ENCODE peak calls at places on chromosomes 3 and 15, in four cellular contexts. F is HepG2, U is SK-N-SH, L is HCT116. P is an unnamed sample.

GRCh38 chr3:115165266-115165665 is 18.2 kb upstream of the ZBTB20 start:
- DNase-seq in F (no peak), U (no peak), L (no peak), P (no peak)

GRCh38 chr3:2770451-2770850 is 339.7 kb downstream of the IL5RA start:
- DNase-seq in F (peak; percentile 4), U (no peak), L (no peak), P (no peak)

GRCh38 chr3:174931969-174932368 is 72.8 kb downstream of the NAALADL2 start:
- DNase-seq in F (no peak), U (no peak), L (no peak), P (no peak)

GRCh38 chr3:195794708-195795107 is 17.0 kb downstream of the MUC4 start:
- DNase-seq in F (no peak), U (no peak), L (no peak), P (no peak)

GRCh38 chr15:95884276-95884675 is 446.2 kb upstream of the NR2F2 start:
- DNase-seq in F (no peak), U (no peak), L (no peak), P (no peak)

GRCh38 chr3:122955916-122956684 is 71.5 kb downstream of the SEMA5B start:
- DNase-seq in F (no peak), U (no peak), L (no peak), P (no peak)

GRCh38 chr3:169348981-169349942 is 314.2 kb downstream of the MECOM start:
- DNase-seq in F (no peak), U (no peak), L (no peak), P (no peak)

GRCh38 chr3:28348286-28348636 is 260 bp upstream of the ZCWPW2 start:
- DNase-seq in F (no peak), U (no peak), L (no peak), P (no peak)

GRCh38 chr3:135896613-135897012 is 68.9 kb upstream of the PPP2R3A start:
- DNase-seq in F (no peak), U (no peak), L (no peak), P (no peak)

GRCh38 chr15:79919090-79919748 is 22.4 kb upstream of the MTHFS start:
- DNase-seq in F (no peak), U (no peak), L (no peak), P (no peak)
- H3K9me3 ChIP-seq in F (peaks cover 42% of the 10 kb centered on the region), U (peaks cover 18% of the 10 kb centered on the region), L (peaks cover 41% of the 10 kb centered on the region), P (peaks cover 68% of the 10 kb centered on the region)

GRCh38 chr3:124157748-124158147 is 165.8 kb upstream of the ROPN1 start:
- DNase-seq in F (no peak), U (no peak), L (no peak), P (no peak)

GRCh38 chr3:124161453-124161852 is 169.5 kb upstream of the ROPN1 start:
- DNase-seq in F (no peak), U (no peak), L (no peak), P (no peak)

GRCh38 chr3:124158174-124158812 is 166.4 kb upstream of the ROPN1 start:
- DNase-seq in F (no peak), U (peak; percentile 67), L (no peak), P (no peak)

DNA sequence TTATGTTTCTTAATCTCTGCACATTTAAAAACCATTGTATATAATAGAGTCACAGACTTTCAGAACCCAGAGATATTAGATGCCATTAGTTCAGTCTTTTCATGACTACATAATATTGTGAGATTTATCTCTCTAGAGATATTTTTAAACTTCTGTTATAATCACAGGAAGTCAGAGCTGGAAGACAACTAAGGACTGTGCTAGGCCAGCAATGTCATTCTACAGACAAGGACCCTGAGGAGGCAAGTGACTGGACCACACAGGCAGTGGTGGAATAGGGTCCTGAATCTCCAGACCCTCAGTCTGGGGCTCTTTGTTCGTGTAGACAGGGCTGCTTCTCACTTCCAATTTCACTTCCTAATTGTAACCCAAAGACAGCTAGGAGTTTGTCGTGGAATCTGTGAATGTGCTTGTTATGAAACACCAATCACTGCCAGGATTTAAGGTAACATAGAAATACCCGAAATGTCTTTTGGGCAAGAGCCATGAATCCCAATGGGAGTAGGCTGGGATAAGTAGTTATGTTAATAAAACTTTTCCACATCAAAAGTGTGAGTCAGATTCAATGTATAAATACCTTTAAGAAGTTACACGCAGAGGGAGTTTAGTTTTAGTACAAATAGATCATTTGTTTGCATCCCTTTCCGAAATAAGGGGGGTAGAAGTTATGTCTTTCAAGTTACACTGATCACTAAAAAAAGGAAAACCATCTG is 165.2 kb upstream of the ROPN1 start:
- DNase-seq in F (no peak), U (no peak), L (no peak), P (no peak)
- TF ChIP-seq POLR2AphosphoS5 in F (no peak), U (no peak), L (no peak), P (no peak)

DNA sequence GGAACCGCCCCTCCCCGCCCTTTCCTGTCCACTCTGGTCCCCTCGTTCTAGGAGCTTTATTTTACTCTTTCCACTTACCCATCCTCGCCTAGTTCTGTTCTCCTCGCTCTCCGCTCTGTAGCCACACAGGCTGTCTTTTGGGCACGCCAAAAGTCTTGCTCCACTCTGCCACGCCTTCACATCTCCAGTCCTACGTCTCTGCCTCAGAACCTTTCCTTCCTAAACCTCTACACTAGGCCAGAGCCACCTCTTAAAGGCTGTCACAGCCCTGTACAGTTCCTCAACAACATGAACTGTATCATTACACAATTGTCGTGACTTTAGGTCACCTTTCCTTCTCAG is 385 bp upstream of the ARPP19 start:
- DNase-seq in F (no peak), U (no peak), L (no peak), P (no peak)
- TF ChIP-seq REST in F (no peak), U (no peak), L (no peak), P (no peak)

GRCh38 chr15:54859982-54860381 is 336.8 kb downstream of the RSL24D1 start:
- DNase-seq in F (no peak), U (no peak), L (no peak), P (no peak)

GRCh38 chr15:54850101-54850500 is 346.6 kb downstream of the RSL24D1 start:
- DNase-seq in F (no peak), U (no peak), L (no peak), P (no peak)

GRCh38 chr15:54854667-54855066 is 342.1 kb downstream of the RSL24D1 start:
- DNase-seq in F (no peak), U (no peak), L (no peak), P (no peak)
- H3K9me3 ChIP-seq in F (peaks cover 19% of the 10 kb centered on the region), U (no peaks in the 10 kb centered on the region), L (no peaks in the 10 kb centered on the region), P (no peaks in the 10 kb centered on the region)

GRCh38 chr15:88894819-88895767 is at the start of gene HAPLN3:
- DNase-seq in F (no peak), U (peak; percentile 73), L (no peak), P (no peak)
- TF ChIP-seq POLR2AphosphoS5 in F (no peak), U (no peak), L (no peak), P (peak; percentile 70)

DNA sequence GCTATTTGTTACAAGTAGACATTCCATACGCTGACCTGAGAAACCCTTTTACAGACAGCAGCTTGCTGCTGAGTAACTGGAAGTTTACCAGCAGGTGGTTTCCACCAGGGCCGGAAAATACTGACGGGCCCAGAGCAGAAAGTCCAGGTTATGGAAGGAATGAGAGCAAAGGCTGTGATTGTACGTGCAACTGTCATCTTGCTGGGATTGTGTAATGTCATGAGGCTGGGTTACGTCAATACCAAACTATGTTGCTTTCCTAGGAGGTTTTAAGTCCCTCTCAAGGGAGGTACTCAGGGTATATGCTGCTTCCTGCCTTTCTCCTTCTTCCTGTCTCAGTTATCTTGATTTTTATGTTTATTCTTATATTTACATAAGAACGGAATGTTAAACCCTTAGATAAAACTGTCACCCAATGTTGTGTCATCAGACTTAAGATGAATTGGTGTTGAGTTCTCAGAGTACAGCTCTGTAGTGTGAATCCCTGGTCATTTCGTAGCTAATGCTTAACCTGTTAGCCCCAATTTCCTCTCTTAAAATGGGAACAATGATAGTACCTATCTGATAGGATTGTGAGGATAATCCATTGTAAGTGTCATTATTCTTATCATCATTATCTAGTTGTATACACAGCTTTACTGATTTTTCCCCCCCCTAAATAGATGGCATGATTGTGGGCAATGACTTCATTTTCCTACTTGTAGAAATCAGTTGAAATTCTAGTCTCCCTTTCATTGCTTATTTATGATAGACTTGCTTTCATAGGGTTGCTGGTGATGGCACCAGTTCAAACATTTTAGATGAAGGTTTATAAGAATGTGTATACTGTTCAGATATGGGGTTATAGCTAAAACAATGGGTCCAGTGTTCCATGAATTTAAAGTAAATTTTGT is 101.4 kb downstream of the FNDC3B start:
- DNase-seq in F (peak; percentile 98), U (no peak), L (no peak), P (peak; percentile 95)
- TF ChIP-seq REST in F (peak; percentile 75), U (no peak), L (no peak), P (no peak)

DNA sequence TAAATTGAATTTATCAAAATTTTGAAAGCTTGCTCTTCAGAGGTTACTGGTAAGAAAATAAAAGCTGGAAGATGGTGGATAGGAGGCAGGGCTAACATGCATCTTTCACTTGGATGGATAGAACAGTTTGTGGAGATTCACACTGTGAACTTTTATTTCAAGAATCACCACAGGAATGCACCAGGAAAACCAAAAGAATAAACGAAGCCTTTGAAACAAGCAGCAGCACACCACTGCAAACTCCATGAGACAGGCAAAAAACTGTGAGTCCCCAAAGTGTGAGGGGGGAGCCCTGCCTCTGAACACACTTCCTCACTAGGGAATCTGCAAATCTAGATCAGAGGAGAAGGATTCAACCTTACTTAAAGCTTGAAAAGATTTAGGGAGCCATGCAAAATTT is 122.2 kb downstream of the RTP4 start:
- DNase-seq in F (no peak), U (no peak), L (no peak), P (no peak)
- H3K9me3 ChIP-seq in F (peaks cover 27% of the 10 kb centered on the region), U (peaks cover 6% of the 10 kb centered on the region), L (no peaks in the 10 kb centered on the region), P (peaks cover 8% of the 10 kb centered on the region)

GRCh38 chr3:53999725-54000124 is 108.1 kb upstream of the SELENOK start:
- DNase-seq in F (no peak), U (no peak), L (no peak), P (no peak)

GRCh38 chr3:54008099-54008498 is 114.3 kb upstream of the CACNA2D3 start:
- DNase-seq in F (no peak), U (no peak), L (no peak), P (no peak)

GRCh38 chr3:54003136-54003535 is 111.5 kb upstream of the SELENOK start:
- DNase-seq in F (no peak), U (no peak), L (no peak), P (no peak)

GRCh38 chr3:54008744-54009143 is 113.6 kb upstream of the CACNA2D3 start:
- DNase-seq in F (no peak), U (no peak), L (no peak), P (no peak)

DNA sequence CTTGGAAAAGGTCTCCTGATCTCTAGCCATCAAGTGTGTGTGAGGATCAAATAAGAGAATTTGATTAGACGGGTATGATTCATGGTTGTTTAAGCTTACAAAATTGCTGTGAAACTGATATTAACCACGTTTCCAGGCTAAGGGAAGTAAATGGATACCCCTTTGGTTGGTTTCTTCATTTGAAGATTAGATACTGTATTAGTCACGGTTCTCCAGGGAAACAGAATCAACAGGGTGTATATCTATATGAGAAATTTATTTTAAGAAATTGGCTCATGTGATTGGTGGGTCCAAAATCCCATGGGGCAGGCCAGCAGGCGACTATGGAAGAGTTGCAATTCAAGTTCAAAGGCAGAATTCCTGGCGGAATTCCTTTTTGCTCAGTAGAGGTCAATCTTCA is 112.7 kb upstream of the SELENOK start:
- DNase-seq in F (no peak), U (no peak), L (no peak), P (no peak)
- TF ChIP-seq POLR2AphosphoS5 in F (no peak), U (no peak), L (no peak), P (no peak)

GRCh38 chr3:117252651-117253050 is 543.1 kb downstream of the TUSC7 start:
- DNase-seq in F (no peak), U (no peak), L (no peak), P (no peak)
- TF ChIP-seq REST in F (peak; percentile 37), U (peak; percentile 82), L (no peak), P (peak; percentile 63)

P was measured in Panc1.